ENCODE peak calls at places on chromosomes 13 and 19, in six cellular contexts. R is CD4-positive, alpha-beta T cell; S is stomach; A is transverse colon; U is H1; L is BJ. K is an unnamed sample. For H3K27me3, the result is how much of the 10 kb centered on the place peaks cover.

GRCh38 chr19:2619076-2619475 is 83.4 kb downstream of the GNG7 start:
- DNase-seq in A (no peak), R (no peak), U (no peak), L (no peak), S (no peak), K (no peak)

GRCh38 chr13:24254151-24254810 is 55.1 kb upstream of the C1QTNF9 start:
- DNase-seq in A (no peak), L (no peak), S (no peak), U (no peak), R (peak), K (no peak)

GRCh38 chr13:67574320-67575233 is 344.4 kb upstream of the PCDH9 start:
- DNase-seq in L (no peak), R (no peak), S (no peak), U (no peak), A (no peak), K (no peak)

GRCh38 chr19:782195-783043 is 14.8 kb upstream of the PTBP1 start:
- DNase-seq in A (no peak), U (peak), L (no peak), S (peak), R (no peak), K (no peak)

GRCh38 chr19:55956431-55956830 is 8.8 kb downstream of the NLRP8 start:
- DNase-seq in R (no peak), L (no peak), S (no peak), U (no peak), A (no peak), K (no peak)

GRCh38 chr19:17618919-17619318 is 63.5 kb downstream of the COLGALT1 start:
- DNase-seq in U (no peak), S (no peak), L (no peak), R (no peak), A (no peak), K (no peak)

GRCh38 chr19:8050274-8051096 is 2.1 kb upstream of the CCL25 start:
- DNase-seq in U (peak), R (peak), L (peak), A (peak), S (peak), K (peak)

GRCh38 chr13:112891477-112892401 is 77.3 kb upstream of the MCF2L start:
- DNase-seq in U (no peak), R (no peak), S (peak), A (no peak), L (no peak), K (no peak)

GRCh38 chr19:18293642-18294466 is 12.4 kb upstream of the JUND start:
- DNase-seq in L (no peak), S (no peak), A (no peak), U (no peak), R (no peak), K (no peak)

DNA sequence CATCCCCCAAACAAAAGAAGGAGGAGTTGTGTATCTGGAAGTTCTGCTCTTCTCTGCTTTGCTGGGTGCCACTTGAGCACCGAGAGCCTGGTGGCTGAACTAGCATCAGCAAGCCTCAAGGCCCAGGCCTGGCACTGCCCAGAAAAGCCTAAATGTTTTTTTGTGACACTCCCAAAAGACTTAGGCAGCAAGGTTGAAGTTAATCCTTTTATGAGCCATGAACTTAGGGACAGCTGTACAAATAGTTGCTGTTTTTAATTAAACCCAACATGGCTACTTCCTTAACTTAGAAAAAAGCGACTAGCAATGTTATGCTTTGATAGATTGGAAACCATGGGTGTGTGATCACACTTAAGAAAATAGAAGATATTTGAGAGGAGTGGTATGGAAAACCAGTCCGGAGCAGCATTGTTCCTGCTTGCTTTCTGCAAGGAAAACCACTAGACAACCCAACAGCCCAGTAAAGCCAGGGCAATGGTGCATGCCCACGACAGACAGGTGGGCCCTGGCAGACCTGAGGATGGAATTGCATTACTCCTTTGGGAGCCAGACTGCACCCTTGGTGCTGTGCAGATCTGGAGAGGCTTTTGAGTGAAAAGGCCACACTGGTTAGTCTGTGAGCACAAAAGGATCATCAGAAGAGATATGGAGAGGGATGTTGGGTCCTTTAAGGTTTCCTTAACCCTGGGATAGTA is 836 bp upstream of the DLEU7 start:
- DNase-seq in S (no peak), R (no peak), A (no peak), L (no peak), U (no peak), K (no peak)
- H3K27me3 ChIP-seq in S (under half), R (under half), A (under half), L (under half), U (under half), K (under half)

DNA sequence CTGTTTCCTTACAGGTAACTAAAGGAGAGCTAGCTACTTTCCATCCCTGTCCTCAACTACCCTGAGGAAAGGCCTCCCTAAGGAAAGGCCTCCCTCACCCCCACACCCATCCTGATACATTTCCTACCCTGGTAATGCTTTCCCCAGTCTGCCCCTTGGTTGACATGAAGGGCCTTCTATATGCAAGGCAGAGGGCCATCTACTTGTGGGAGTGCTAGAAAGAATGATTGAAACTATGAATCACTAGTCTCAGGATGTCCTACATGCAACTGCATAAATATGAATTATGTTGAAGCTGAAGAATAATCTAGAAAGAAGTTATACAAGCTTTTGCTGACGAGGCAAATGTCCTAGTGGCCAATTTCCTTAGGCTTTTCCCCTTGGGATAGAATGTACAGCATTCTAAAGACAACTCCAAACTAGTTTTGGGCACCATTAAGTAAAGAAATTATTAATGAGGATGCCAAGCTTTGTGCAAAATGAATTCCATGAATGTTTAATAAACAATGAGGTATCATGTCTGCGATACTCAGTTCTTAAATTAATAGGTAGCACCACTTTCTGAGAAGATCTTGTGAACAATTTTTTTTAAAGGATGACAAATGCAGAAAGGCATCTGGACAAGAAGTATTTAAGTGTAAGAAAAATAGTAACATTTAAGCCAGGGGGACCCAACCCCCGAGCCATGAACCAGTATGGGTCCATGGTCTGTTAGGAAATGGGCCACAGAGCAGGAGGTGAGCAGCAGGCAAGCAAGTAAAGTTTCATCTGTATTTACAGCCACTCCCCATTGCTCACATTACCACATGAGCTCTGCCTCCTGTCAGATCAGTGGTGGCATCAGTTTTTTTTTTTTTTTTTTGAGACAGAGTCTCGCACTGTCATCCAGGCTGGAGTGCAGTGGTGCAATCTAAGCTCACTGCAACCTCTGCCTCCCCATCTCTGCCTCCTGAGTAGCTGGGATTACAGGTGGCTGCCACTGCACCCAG is 223.0 kb downstream of the LHFPL6 start:
- DNase-seq in S (no peak), R (no peak), U (no peak), L (no peak), A (no peak), K (no peak)
- H3K27me3 ChIP-seq in S (under half), R (under half), U (half or more), L (under half), A (under half), K (under half)

GRCh38 chr19:46493236-46494114 is 2.2 kb downstream of the PNMA8B start:
- DNase-seq in R (no peak), L (no peak), A (peak), U (no peak), S (no peak), K (no peak)

GRCh38 chr19:46492841-46493235 is 2.8 kb downstream of the PNMA8B start:
- DNase-seq in U (no peak), L (no peak), A (no peak), S (no peak), R (no peak), K (no peak)

GRCh38 chr19:46494936-46495788 is 505 bp downstream of the PNMA8B start:
- DNase-seq in U (no peak), R (no peak), A (no peak), S (no peak), L (no peak), K (no peak)

GRCh38 chr19:46495789-46496099 is at the start of gene PNMA8B:
- DNase-seq in A (no peak), R (peak), L (no peak), S (no peak), U (peak), K (no peak)

GRCh38 chr19:46494115-46494935 is 1.3 kb downstream of the PNMA8B start:
- DNase-seq in A (no peak), R (no peak), L (no peak), U (no peak), S (no peak), K (no peak)
- H3K27me3 ChIP-seq in A (half or more), R (half or more), L (under half), U (half or more), S (half or more), K (under half)

DNA sequence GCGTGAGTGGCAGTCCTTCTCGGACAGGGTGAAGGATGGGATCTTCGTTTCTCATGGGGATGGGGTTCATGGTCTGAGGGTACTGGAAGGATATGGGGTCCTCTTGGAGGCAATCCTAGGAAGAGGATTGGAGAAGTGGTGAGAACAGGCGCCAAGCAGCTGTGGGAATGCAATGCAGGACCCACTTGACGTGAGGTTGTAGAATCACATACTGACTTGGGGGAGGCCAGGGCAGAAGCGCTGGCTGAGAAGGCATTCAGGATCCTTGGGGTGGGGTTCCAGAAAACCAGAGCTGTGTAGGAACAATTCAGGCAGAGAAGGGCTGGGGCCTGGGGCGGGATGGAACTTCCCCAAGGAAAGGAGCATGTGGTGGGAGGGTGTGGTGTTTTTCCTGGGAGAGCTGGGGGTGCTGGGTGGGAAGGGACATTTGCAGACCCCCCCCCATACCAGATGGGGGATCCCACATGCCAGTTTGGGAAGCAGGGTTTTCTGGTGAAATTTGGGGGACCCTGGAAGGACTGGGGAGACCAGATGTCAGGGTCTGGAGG is 852 bp downstream of the KLK1 start:
- DNase-seq in A (no peak), S (no peak), R (no peak), U (no peak), L (no peak), K (no peak)
- H3K27me3 ChIP-seq in A (half or more), S (half or more), R (under half), U (under half), L (under half), K (under half)

GRCh38 chr19:49057636-49058234 is at the start of gene CGB7:
- DNase-seq in L (no peak), R (no peak), S (peak), U (no peak), A (peak), K (no peak)

GRCh38 chr19:49061000-49061399 is 3.5 kb upstream of the CGB7 start:
- DNase-seq in L (no peak), R (no peak), A (no peak), S (no peak), U (no peak), K (no peak)

GRCh38 chr19:49061445-49061844 is 3.2 kb downstream of the NTF4 start:
- DNase-seq in A (no peak), U (no peak), R (no peak), L (no peak), S (no peak), K (no peak)

GRCh38 chr19:49058592-49058991 is 1.0 kb upstream of the CGB7 start:
- DNase-seq in U (no peak), L (no peak), A (no peak), S (no peak), R (no peak), K (no peak)

GRCh38 chr19:49059056-49059455 is 1.5 kb upstream of the CGB7 start:
- DNase-seq in S (no peak), L (no peak), R (no peak), U (no peak), A (no peak), K (no peak)
- H3K27me3 ChIP-seq in S (half or more), L (under half), R (under half), U (under half), A (half or more), K (half or more)

GRCh38 chr19:40555978-40556689 is 20.5 kb upstream of the SHKBP1 start:
- DNase-seq in L (no peak), R (no peak), S (no peak), A (no peak), U (no peak), K (no peak)

GRCh38 chr19:40559394-40559793 is 17.3 kb upstream of the SHKBP1 start:
- DNase-seq in R (no peak), L (no peak), S (no peak), U (no peak), A (no peak), K (no peak)

GRCh38 chr19:40561947-40562346 is 14.7 kb upstream of the SHKBP1 start:
- DNase-seq in U (no peak), R (no peak), S (no peak), A (no peak), L (no peak), K (no peak)

GRCh38 chr19:40556953-40557530 is 19.6 kb upstream of the SHKBP1 start:
- DNase-seq in L (no peak), S (no peak), A (no peak), U (no peak), R (no peak), K (no peak)

DNA sequence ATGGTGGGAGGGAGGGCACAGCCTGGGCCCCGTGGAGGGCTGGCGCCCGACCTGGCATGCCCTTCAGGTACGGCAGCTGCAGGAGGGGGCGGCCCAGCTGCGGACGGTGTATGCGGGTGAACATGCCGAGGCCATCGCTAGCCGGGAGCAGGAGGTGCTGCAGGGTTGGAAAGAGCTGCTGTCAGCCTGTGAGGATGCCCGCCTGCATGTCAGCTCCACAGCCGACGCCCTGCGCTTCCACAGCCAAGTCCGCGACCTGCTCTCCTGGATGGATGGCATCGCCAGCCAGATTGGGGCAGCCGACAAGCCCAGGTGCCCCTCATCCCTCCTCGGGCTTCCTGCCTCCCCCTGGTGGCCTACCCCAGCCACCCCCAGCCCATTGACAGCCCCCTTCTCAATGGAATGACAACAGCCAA is 16.6 kb upstream of the SHKBP1 start:
- DNase-seq in U (no peak), A (no peak), S (no peak), L (no peak), R (no peak), K (no peak)
- H3K27me3 ChIP-seq in U (under half), A (under half), S (half or more), L (under half), R (under half), K (under half)

GRCh38 chr19:35512831-35513230 is 618 bp downstream of the DMKN start:
- DNase-seq in R (no peak), S (no peak), A (no peak), L (no peak), U (no peak), K (no peak)

GRCh38 chr19:35513231-35513974 is at the start of gene DMKN:
- DNase-seq in L (no peak), S (no peak), A (no peak), R (no peak), U (no peak), K (no peak)

GRCh38 chr19:35510626-35510964 is 2.9 kb downstream of the DMKN start:
- DNase-seq in U (no peak), A (no peak), R (no peak), S (no peak), L (no peak), K (no peak)

GRCh38 chr19:35509861-35510625 is 3.4 kb downstream of the DMKN start:
- DNase-seq in S (peak), A (peak), R (peak), U (peak), L (no peak), K (no peak)

DNA sequence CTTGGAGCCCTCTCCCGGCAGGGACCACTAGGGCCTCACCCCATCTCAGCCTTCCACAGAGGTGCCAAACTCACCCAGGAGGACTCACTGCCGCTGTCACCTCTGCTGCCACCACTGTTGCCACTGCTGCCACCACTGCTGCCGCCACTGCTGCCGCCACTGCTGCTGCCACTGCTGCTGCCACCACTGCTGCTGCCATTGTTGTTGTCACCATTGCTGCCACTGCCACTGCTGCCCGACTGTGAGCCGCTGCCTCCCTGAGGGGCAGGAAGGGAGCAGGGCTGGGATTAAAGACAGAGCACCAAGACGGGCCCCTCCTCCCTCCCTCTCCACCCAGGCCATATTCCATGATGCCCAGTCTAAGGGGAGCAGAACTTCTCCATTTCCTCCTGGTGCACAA is 2.1 kb downstream of the DMKN start:
- DNase-seq in S (no peak), U (no peak), A (no peak), L (no peak), R (no peak), K (no peak)
- H3K27me3 ChIP-seq in S (half or more), U (under half), A (half or more), L (under half), R (under half), K (half or more)

DNA sequence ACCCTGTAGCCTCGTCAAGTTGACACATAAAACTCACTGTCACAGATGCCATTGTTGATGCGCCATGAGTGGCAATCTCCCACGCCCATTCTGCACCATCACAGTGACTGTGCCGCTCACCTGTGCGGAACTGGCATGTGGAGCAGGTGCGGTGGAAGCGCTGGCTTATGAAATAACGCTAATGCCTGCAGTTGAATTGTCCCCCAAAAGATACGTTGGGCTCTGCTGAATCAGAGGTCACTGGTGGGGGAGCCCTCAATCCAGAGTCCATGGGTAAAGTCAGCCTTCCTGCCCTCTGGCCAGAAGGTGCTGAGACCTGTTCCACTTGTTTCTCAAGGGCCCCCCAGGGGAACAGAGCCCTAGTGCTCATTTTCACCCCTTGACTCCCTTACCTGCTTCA is 2.9 kb upstream of the ARHGEF7 start:
- DNase-seq in R (no peak), U (no peak), L (no peak), S (no peak), A (no peak), K (no peak)
- H3K27me3 ChIP-seq in R (half or more), U (under half), L (under half), S (half or more), A (half or more), K (under half)

GRCh38 chr19:39112338-39112890 is 13.2 kb upstream of the PAK4 start:
- DNase-seq in R (no peak), S (no peak), A (no peak), U (no peak), L (no peak), K (no peak)
- H3K27me3 ChIP-seq in R (under half), S (half or more), A (under half), U (under half), L (under half), K (under half)

DNA sequence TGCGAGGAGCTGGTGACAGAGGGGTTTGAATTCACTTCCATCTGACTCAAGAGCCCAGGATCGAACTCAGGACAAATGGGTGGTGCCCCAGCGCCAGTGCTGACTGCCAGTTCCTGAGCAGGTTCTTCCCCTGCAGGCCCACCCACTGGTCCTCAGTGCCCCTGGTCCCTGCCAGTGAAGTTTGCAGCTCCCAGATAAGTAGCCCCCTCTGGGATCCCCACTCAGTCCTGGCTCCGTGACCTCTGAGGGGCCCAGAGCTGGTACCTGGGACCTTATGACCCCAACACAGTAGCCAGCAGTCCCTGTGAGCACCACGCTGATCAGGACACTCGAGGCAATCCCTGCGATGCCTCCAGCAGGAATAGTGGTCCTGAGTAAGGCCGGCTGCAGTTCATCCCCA is 11.3 kb upstream of the CEACAM20 start:
- DNase-seq in L (no peak), R (no peak), U (no peak), S (no peak), A (no peak), K (no peak)
- H3K27me3 ChIP-seq in L (under half), R (under half), U (under half), S (under half), A (under half), K (under half)